ENCODE peak calls at places on chromosome 19, in six cellular contexts. C is SJCRH30; F is NCI-H1694 treated with DMSO at 0.1 percent for 48 hours; G is AG08395; M is uterus; N is activated naive CD4-positive, alpha-beta T cell treated with anti-CD3 and anti-CD28 coated beads, Interleukin-2, amount 50 U/mL, for 72 hours. S is an unnamed sample.

GRCh38 chr19:19537321-19538048 is 580 bp upstream of the CILP2 start:
- DNase-seq in C (no peak), F (no peak), G (no peak), M (no peak), N (no peak), S (no peak)

GRCh38 chr19:42185281-42185680 is 32.2 kb downstream of the DEDD2 start:
- DNase-seq in C (no peak), F (no peak), G (no peak), M (no peak), N (no peak), S (no peak)

GRCh38 chr19:48491793-48492123 is 19.9 kb downstream of the LMTK3 start:
- DNase-seq in C (no peak), F (no peak), G (no peak), M (no peak), N (no peak), S (no peak)

GRCh38 chr19:19426799-19427198 is 21.3 kb downstream of the GATAD2A start:
- DNase-seq in C (no peak), F (no peak), G (no peak), M (no peak), N (no peak), S (no peak)

GRCh38 chr19:51546107-51546649 is 14.7 kb upstream of the SIGLEC6 start:
- DNase-seq in C (no peak), F (no peak), G (no peak), M (no peak), N (no peak), S (no peak)

GRCh38 chr19:9456018-9456689 is 20.8 kb upstream of the ZNF266 start:
- DNase-seq in C (no peak), F (no peak), G (no peak), M (no peak), N (no peak), S (no peak)

GRCh38 chr19:29172302-29172701 is 40.6 kb downstream of the UQCRFS1 start:
- DNase-seq in C (no peak), F (no peak), G (no peak), M (no peak), N (no peak), S (no peak)

GRCh38 chr19:6018786-6019185 is 40.8 kb upstream of the RANBP3 start:
- DNase-seq in C (peak), F (no peak), G (no peak), M (no peak), N (no peak), S (no peak)

GRCh38 chr19:55080121-55080914 is 4.6 kb downstream of the EPS8L1 start:
- DNase-seq in C (peak), F (peak), G (peak), M (peak), N (no peak), S (peak)

GRCh38 chr19:56133858-56134654 is 7.0 kb upstream of the ZNF444 start:
- DNase-seq in C (no peak), F (no peak), G (no peak), M (no peak), N (no peak), S (no peak)

GRCh38 chr19:8057545-8058270 is 5.1 kb downstream of the CCL25 start:
- DNase-seq in C (no peak), F (no peak), G (no peak), M (no peak), N (no peak), S (no peak)

GRCh38 chr19:10769533-10770491 is 51.9 kb downstream of the DNM2 start:
- DNase-seq in C (no peak), F (no peak), G (peak), M (peak), N (no peak), S (no peak)

GRCh38 chr19:2719910-2720776 is 1.0 kb downstream of the DIRAS1 start:
- DNase-seq in C (no peak), F (no peak), G (peak), M (no peak), N (no peak), S (no peak)

GRCh38 chr19:38470788-38471480 is 37.4 kb downstream of the RYR1 start:
- DNase-seq in C (no peak), F (no peak), G (no peak), M (no peak), N (no peak), S (no peak)

GRCh38 chr19:48819366-48819816 is 8.6 kb upstream of the BCAT2 start:
- DNase-seq in C (no peak), F (no peak), G (peak), M (peak), N (no peak), S (peak)

GRCh38 chr19:17486545-17486944 is 16.2 kb downstream of the SLC27A1 start:
- DNase-seq in C (no peak), F (no peak), G (no peak), M (no peak), N (no peak), S (no peak)

GRCh38 chr19:35055715-35056179 is 14.2 kb downstream of the HPN start:
- DNase-seq in C (no peak), F (no peak), G (no peak), M (no peak), N (no peak), S (no peak)

GRCh38 chr19:13459351-13459750 is 46.9 kb downstream of the CACNA1A start:
- DNase-seq in C (no peak), F (no peak), G (no peak), M (no peak), N (no peak), S (no peak)

GRCh38 chr19:1027020-1027952 is 878 bp downstream of the CNN2 start:
- DNase-seq in C (peak), F (no peak), G (no peak), M (no peak), N (no peak), S (no peak)

GRCh38 chr19:46728208-46728607 is 11.3 kb upstream of the PRKD2 start:
- DNase-seq in C (no peak), F (no peak), G (no peak), M (peak), N (no peak), S (no peak)

GRCh38 chr19:48635966-48636858 is 967 bp downstream of the DBP start:
- DNase-seq in C (no peak), F (peak), G (no peak), M (peak), N (no peak), S (no peak)

GRCh38 chr19:36573948-36574726 is 1.0 kb upstream of the ZNF529 start:
- DNase-seq in C (peak), F (no peak), G (no peak), M (no peak), N (no peak), S (no peak)

GRCh38 chr19:10290876-10291553 is 1.3 kb downstream of the ICAM5 start:
- DNase-seq in C (peak), F (no peak), G (peak), M (no peak), N (no peak), S (no peak)

GRCh38 chr19:18205180-18205915 is 1.5 kb upstream of the RAB3A start:
- DNase-seq in C (peak), F (peak), G (peak), M (peak), N (peak), S (peak)

GRCh38 chr19:4748185-4748584 is 24.5 kb upstream of the DPP9 start:
- DNase-seq in C (no peak), F (no peak), G (no peak), M (no peak), N (no peak), S (no peak)

GRCh38 chr19:3123088-3123721 is 12.6 kb upstream of the GNA15 start:
- DNase-seq in C (no peak), F (no peak), G (no peak), M (no peak), N (no peak), S (no peak)

GRCh38 chr19:43467730-43468129 is 2.3 kb upstream of the LYPD3 start:
- DNase-seq in C (no peak), F (no peak), G (no peak), M (no peak), N (no peak), S (no peak)

GRCh38 chr19:42573642-42574041 is 21.1 kb downstream of the CEACAM8 start:
- DNase-seq in C (no peak), F (no peak), G (no peak), M (no peak), N (no peak), S (no peak)